ENCODE peak calls at places on chromosomes 7 and 10, in four cellular contexts. M is Right ventricle myocardium superior, K is skeletal muscle cell, R is NCI-H187. N is an unnamed sample.

GRCh38 chr10:74634995-74635536 is 191.3 kb upstream of the KAT6B start:
- DNase-seq in M (no peak), K (no peak), R (no peak), N (no peak)

GRCh38 chr10:63886281-63887025 is 365.3 kb downstream of the REEP3 start:
- DNase-seq in M (no peak), K (no peak), R (no peak), N (no peak)

GRCh38 chr10:124025638-124026336 is 67.6 kb downstream of the CHST15 start:
- DNase-seq in M (no peak), K (no peak), R (no peak), N (no peak)

GRCh38 chr7:51009716-51010496 is 227.2 kb upstream of the GRB10 start:
- DNase-seq in M (no peak), K (no peak), R (no peak), N (peak; percentile 69)

GRCh38 chr10:62046522-62047239 is 145.2 kb downstream of the ARID5B start:
- DNase-seq in M (peak; percentile 40), K (no peak), R (no peak), N (no peak)

GRCh38 chr10:22823109-22823508 is 104.7 kb upstream of the ARMC3 start:
- DNase-seq in M (no peak), K (peak; percentile 73), R (no peak), N (no peak)

GRCh38 chr7:108257954-108258353 is 127.8 kb upstream of the LAMB4 start:
- DNase-seq in M (no peak), K (no peak), R (no peak), N (no peak)

GRCh38 chr7:132368246-132368900 is 207.9 kb downstream of the PLXNA4 start:
- DNase-seq in M (no peak), K (no peak), R (peak; percentile 79), N (no peak)

GRCh38 chr7:26197153-26198115 is 3.1 kb downstream of the HNRNPA2B1 start:
- DNase-seq in M (no peak), K (no peak), R (no peak), N (no peak)

GRCh38 chr7:157518514-157519175 is 181.8 kb downstream of the DNAJB6 start:
- DNase-seq in M (peak; percentile 24), K (no peak), R (no peak), N (no peak)

GRCh38 chr10:52779541-52780390 is 7.2 kb upstream of the MBL2 start:
- DNase-seq in M (peak; percentile 68), K (peak; percentile 4), R (no peak), N (peak; percentile 49)

GRCh38 chr7:42183547-42183946 is 53.5 kb downstream of the GLI3 start:
- DNase-seq in M (no peak), K (no peak), R (no peak), N (no peak)

GRCh38 chr7:2959343-2959680 is 84.4 kb downstream of the CARD11 start:
- DNase-seq in M (no peak), K (no peak), R (no peak), N (no peak)

GRCh38 chr10:44963772-44964633 is 4.4 kb downstream of the RASSF4 start:
- DNase-seq in M (peak; percentile 94), K (peak; percentile 51), R (no peak), N (peak; percentile 100)

GRCh38 chr7:107076781-107077698 is 32.5 kb downstream of the PRKAR2B start:
- DNase-seq in M (no peak), K (no peak), R (no peak), N (no peak)

N was measured in thyroid gland.